ENCODE peak calls at places on chromosomes 3 and 15, in ten cellular contexts. C is D721Med, H is neural crest cell, L is body of pancreas, B is cardiac fibroblast, X is HCT116, Q is transverse colon, W is astrocyte of the spinal cord, M is brain microvascular endothelial cell, E is foreskin fibroblast. K is an unnamed sample.

GRCh38 chr3:143135150-143135549 is 15.6 kb downstream of the CHST2 start:
- DNase-seq in C (no peak), H (no peak), L (peak; percentile 55), B (peak; percentile 96), X (no peak), Q (no peak), W (peak; percentile 95), M (peak; percentile 94), E (peak; percentile 97), K (no peak)

GRCh38 chr15:73346735-73347312 is 21.9 kb downstream of the HCN4 start:
- DNase-seq in C (no peak), H (peak; percentile 57), L (peak; percentile 73), B (peak; percentile 19), X (peak; percentile 13), Q (peak; percentile 65), W (peak; percentile 15), M (peak; percentile 3), E (peak; percentile 43), K (no peak)

GRCh38 chr3:11154036-11154952 is at the start of gene HRH1:
- DNase-seq in C (no peak), H (no peak), L (no peak), B (peak; percentile 41), X (no peak), Q (peak; percentile 20), W (peak; percentile 40), M (no peak), E (peak; percentile 31), K (no peak)

GRCh38 chr15:31265090-31265870 is 61.4 kb upstream of the KLF13 start:
- DNase-seq in C (no peak), H (no peak), L (no peak), B (no peak), X (no peak), Q (peak; percentile 60), W (no peak), M (no peak), E (no peak), K (no peak)

GRCh38 chr15:81950841-81951414 is 94.9 kb downstream of the MEX3B start:
- DNase-seq in C (no peak), H (no peak), L (no peak), B (peak; percentile 13), X (no peak), Q (no peak), W (peak; percentile 4), M (peak; percentile 63), E (peak; percentile 8), K (no peak)

GRCh38 chr3:53141468-53141840 is 11.2 kb upstream of the RFT1 start:
- DNase-seq in C (no peak), H (no peak), L (no peak), B (no peak), X (no peak), Q (no peak), W (no peak), M (no peak), E (no peak), K (no peak)

GRCh38 chr15:57340673-57341259 is 35.5 kb upstream of the CGNL1 start:
- DNase-seq in C (no peak), H (peak; percentile 46), L (peak; percentile 55), B (peak; percentile 81), X (peak; percentile 56), Q (peak; percentile 51), W (peak; percentile 72), M (peak; percentile 42), E (peak; percentile 77), K (peak; percentile 19)

GRCh38 chr3:180142041-180142440 is 105.3 kb upstream of the PEX5L start:
- DNase-seq in C (no peak), H (no peak), L (no peak), B (peak; percentile 1), X (no peak), Q (no peak), W (no peak), M (no peak), E (no peak), K (no peak)

GRCh38 chr15:71448688-71449114 is 333.4 kb downstream of the THSD4 start:
- DNase-seq in C (no peak), H (peak; percentile 67), L (peak; percentile 76), B (peak; percentile 80), X (peak; percentile 56), Q (peak; percentile 22), W (peak; percentile 74), M (peak; percentile 70), E (peak; percentile 81), K (peak; percentile 27)

GRCh38 chr15:70120954-70121655 is 23.4 kb upstream of the TLE3 start:
- DNase-seq in C (peak; percentile 55), H (no peak), L (no peak), B (no peak), X (no peak), Q (no peak), W (no peak), M (no peak), E (no peak), K (no peak)

GRCh38 chr3:155585384-155585783 is 159.5 kb downstream of the PLCH1 start:
- DNase-seq in C (no peak), H (no peak), L (no peak), B (no peak), X (peak; percentile 7), Q (no peak), W (no peak), M (no peak), E (peak; percentile 20), K (no peak)

GRCh38 chr15:52728899-52729298 is 49.7 kb upstream of the ATOSA start:
- DNase-seq in C (no peak), H (no peak), L (no peak), B (peak; percentile 82), X (no peak), Q (no peak), W (peak; percentile 54), M (no peak), E (peak; percentile 74), K (no peak)

GRCh38 chr3:126315916-126316514 is 41.2 kb downstream of the KLF15 start:
- DNase-seq in C (no peak), H (no peak), L (no peak), B (no peak), X (no peak), Q (no peak), W (no peak), M (no peak), E (no peak), K (no peak)

GRCh38 chr3:78871048-78871447 is 896.8 kb downstream of the ROBO1 start:
- DNase-seq in C (no peak), H (no peak), L (no peak), B (peak; percentile 45), X (no peak), Q (no peak), W (no peak), M (no peak), E (no peak), K (no peak)

GRCh38 chr3:82633319-82633718 is 871.9 kb upstream of the GBE1 start:
- DNase-seq in C (no peak), H (no peak), L (no peak), B (no peak), X (no peak), Q (no peak), W (no peak), M (no peak), E (peak; percentile 6), K (no peak)

GRCh38 chr15:89421219-89421618 is 75.2 kb downstream of the RHCG start:
- DNase-seq in C (no peak), H (no peak), L (no peak), B (no peak), X (no peak), Q (no peak), W (no peak), M (no peak), E (no peak), K (no peak)
- TF ChIP-seq CTCF in C (peak; percentile 22), H (no peak), L (no peak), B (no peak), X (no peak), Q (no peak), W (peak; percentile 1), M (no peak), E (no peak), K (peak; percentile 17)

DNA sequence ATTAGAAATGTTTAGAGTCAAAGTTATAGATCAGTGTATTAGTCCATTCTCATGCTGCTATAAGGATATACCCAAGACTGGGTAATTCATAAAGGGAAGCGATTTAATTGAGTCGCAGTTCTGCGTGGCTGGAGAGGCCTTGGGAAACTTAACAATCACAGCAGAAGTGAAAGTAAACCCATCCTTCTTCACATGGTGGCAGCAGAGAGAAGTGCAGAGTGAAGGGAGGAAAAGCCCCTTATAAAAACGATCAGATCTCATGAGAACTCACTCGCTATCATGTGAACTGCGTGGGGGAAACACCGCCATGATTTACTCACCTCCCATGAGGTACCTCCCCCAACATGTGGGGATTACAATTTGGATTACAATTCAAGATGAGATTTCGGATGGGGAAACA is 871.5 kb downstream of the DIPK2A start:
- DNase-seq in C (no peak), H (no peak), L (no peak), B (no peak), X (peak; percentile 7), Q (no peak), W (peak; percentile 5), M (no peak), E (peak; percentile 23), K (no peak)
- TF ChIP-seq CTCF in C (no peak), H (peak; percentile 24), L (no peak), B (no peak), X (peak; percentile 3), Q (no peak), W (peak; percentile 31), M (peak; percentile 48), E (peak; percentile 12), K (no peak)

DNA sequence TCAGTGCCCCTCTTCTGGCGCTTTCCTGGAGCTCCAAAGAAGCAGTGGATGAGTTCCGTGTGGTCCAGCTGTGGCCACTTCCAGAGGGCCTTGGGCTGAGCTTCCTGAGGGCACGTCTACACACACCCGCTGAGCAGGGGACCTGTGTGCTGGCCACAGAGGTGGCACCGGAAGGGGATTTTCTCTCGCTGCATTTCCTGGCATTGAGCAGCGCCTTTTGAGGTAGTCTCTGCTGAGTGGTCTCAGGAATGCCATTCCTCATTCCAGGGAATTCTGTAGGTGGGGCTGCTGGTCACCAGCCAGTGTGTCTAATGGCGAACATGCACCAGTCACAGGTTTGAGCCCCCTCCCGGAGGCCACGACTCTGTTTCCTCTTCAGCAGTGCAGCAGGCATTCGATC is 48.1 kb downstream of the AMOTL2 start:
- DNase-seq in C (no peak), H (no peak), L (no peak), B (no peak), X (no peak), Q (no peak), W (no peak), M (no peak), E (no peak), K (no peak)
- TF ChIP-seq CTCF in C (no peak), H (no peak), L (no peak), B (no peak), X (no peak), Q (no peak), W (no peak), M (no peak), E (no peak), K (no peak)

DNA sequence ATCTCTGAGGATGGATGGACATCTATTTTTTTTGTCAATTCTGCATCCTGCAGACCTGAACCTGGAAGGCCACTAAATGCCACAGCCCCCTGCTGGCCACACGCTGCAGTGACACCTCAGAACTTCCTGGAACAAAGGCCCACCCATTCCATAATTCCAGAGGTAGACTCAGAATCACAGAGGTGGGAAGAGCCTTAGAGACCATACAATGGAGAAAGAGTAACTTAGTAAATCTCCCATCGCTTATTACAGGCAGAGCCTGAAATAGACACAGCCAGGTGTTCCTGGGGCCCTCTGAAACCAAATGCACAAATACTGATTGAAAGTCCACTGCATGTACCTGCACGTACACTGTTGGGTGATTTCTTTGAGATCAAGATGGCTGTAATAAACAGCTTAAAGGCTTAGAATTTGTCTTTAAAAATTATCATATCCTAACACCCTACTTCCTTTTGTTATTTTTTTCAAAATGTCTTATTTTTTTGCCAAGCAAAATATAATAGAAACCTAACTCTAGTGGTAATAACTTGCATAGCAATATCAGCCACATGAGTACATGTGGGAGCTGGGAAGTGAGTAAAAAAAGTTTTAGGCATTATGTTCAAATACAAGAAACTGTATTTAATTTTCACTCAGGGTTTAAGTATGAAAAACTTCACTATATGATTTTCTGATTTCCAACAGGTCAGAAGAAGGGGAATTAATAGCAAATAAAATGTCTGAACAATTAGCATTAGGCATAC is 62.7 kb downstream of the EOMES start:
- DNase-seq in C (no peak), H (peak; percentile 43), L (peak; percentile 56), B (peak; percentile 70), X (peak; percentile 62), Q (peak; percentile 60), W (peak; percentile 49), M (peak; percentile 51), E (peak; percentile 71), K (no peak)
- TF ChIP-seq CTCF in C (peak; percentile 63), H (peak; percentile 82), L (peak; percentile 67), B (peak; percentile 86), X (peak; percentile 92), Q (peak; percentile 77), W (peak; percentile 84), M (peak; percentile 92), E (peak; percentile 77), K (peak; percentile 91)

K was measured in GM12864.